ENCODE peak calls at places on chromosomes 16 and 17, in eight cellular contexts. One of them, this sample, is unnamed.
A peak's percentile ranks its signal among the peaks of the same experiment; 100 is the strongest.

GRCh38 chr17:10105513-10106001 is 92.8 kb downstream of the GAS7 start:
- DNase-seq in left lung: no peak
- DNase-seq in PC-3: no peak
- DNase-seq in sigmoid colon: peak; percentile 93
- DNase-seq in H1: no peak
- DNase-seq in heart right ventricle: peak; percentile 77
- DNase-seq in cardiac muscle cell: peak; percentile 80
- DNase-seq in right atrium auricular region: peak; percentile 94
- DNase-seq in this sample: no peak

GRCh38 chr17:79182176-79183160 is 107.8 kb downstream of the ENGASE start:
- DNase-seq in cardiac muscle cell: no peak
- DNase-seq in left lung: peak; percentile 63
- DNase-seq in PC-3: no peak
- DNase-seq in right atrium auricular region: no peak
- DNase-seq in sigmoid colon: no peak
- DNase-seq in heart right ventricle: no peak
- DNase-seq in H1: no peak
- DNase-seq in this sample: no peak

GRCh38 chr17:52170963-52171572 is 12.6 kb upstream of the CA10 start:
- DNase-seq in right atrium auricular region: no peak
- DNase-seq in left lung: no peak
- DNase-seq in cardiac muscle cell: peak; percentile 55
- DNase-seq in H1: no peak
- DNase-seq in sigmoid colon: no peak
- DNase-seq in PC-3: peak; percentile 64
- DNase-seq in heart right ventricle: no peak
- DNase-seq in this sample: no peak

GRCh38 chr17:2058521-2059124 is 3.7 kb downstream of the HIC1 start:
- DNase-seq in H1: no peak
- DNase-seq in left lung: peak; percentile 98
- DNase-seq in sigmoid colon: peak; percentile 92
- DNase-seq in cardiac muscle cell: peak; percentile 55
- DNase-seq in PC-3: no peak
- DNase-seq in heart right ventricle: peak; percentile 80
- DNase-seq in right atrium auricular region: no peak
- DNase-seq in this sample: peak; percentile 79

GRCh38 chr16:71628810-71629209 is 2.8 kb downstream of the MARVELD3 start:
- DNase-seq in cardiac muscle cell: no peak
- DNase-seq in H1: no peak
- DNase-seq in PC-3: peak; percentile 30
- DNase-seq in right atrium auricular region: no peak
- DNase-seq in heart right ventricle: no peak
- DNase-seq in sigmoid colon: no peak
- DNase-seq in left lung: no peak
- DNase-seq in this sample: no peak

GRCh38 chr17:11485336-11485735 is 112.9 kb upstream of the DNAH9 start:
- DNase-seq in heart right ventricle: no peak
- DNase-seq in sigmoid colon: no peak
- DNase-seq in H1: no peak
- DNase-seq in right atrium auricular region: peak; percentile 28
- DNase-seq in cardiac muscle cell: no peak
- DNase-seq in PC-3: no peak
- DNase-seq in left lung: no peak
- DNase-seq in this sample: no peak

GRCh38 chr16:11308493-11309283 is 27.6 kb upstream of the PRM1 start:
- DNase-seq in cardiac muscle cell: no peak
- DNase-seq in heart right ventricle: no peak
- DNase-seq in left lung: no peak
- DNase-seq in H1: no peak
- DNase-seq in sigmoid colon: no peak
- DNase-seq in right atrium auricular region: no peak
- DNase-seq in PC-3: no peak
- DNase-seq in this sample: peak; percentile 91

GRCh38 chr17:67020293-67020766 is 24.0 kb upstream of the CACNG1 start:
- DNase-seq in heart right ventricle: no peak
- DNase-seq in left lung: no peak
- DNase-seq in sigmoid colon: no peak
- DNase-seq in right atrium auricular region: no peak
- DNase-seq in cardiac muscle cell: no peak
- DNase-seq in PC-3: no peak
- DNase-seq in H1: no peak
- DNase-seq in this sample: no peak

GRCh38 chr17:30378191-30378796 is 433 bp upstream of the CPD start:
- DNase-seq in heart right ventricle: peak; percentile 15
- DNase-seq in H1: no peak
- DNase-seq in sigmoid colon: peak; percentile 73
- DNase-seq in right atrium auricular region: no peak
- DNase-seq in PC-3: no peak
- DNase-seq in cardiac muscle cell: peak; percentile 24
- DNase-seq in left lung: peak; percentile 86
- DNase-seq in this sample: peak; percentile 68

GRCh38 chr16:2429771-2430663 is 770 bp downstream of the CCNF start:
- DNase-seq in PC-3: peak; percentile 45
- DNase-seq in right atrium auricular region: no peak
- DNase-seq in H1: no peak
- DNase-seq in cardiac muscle cell: peak; percentile 36
- DNase-seq in sigmoid colon: no peak
- DNase-seq in heart right ventricle: no peak
- DNase-seq in left lung: no peak
- DNase-seq in this sample: no peak

DNA sequence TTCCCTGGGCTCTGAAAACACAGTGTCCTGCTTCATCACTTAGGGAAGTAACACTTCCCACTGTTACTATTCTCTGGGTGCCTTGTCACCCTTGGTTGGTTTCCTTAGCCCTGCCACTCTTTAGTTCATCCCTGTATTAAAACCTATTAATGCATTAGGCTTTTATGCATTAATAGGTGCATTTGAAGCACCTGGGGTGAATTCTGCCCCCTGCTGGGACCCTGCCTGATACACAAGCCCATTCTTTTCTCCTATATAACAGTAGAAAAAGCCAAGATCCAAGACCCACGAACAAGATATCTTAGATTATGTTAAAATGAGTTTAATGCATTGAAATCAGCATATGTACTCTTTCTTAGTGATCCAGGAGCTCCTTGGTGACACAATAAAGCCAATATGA is 235.7 kb downstream of the PMP22 start:
- DNase-seq in heart right ventricle: no peak
- DNase-seq in H1: no peak
- DNase-seq in left lung: no peak
- DNase-seq in sigmoid colon: no peak
- DNase-seq in PC-3: no peak
- DNase-seq in right atrium auricular region: no peak
- DNase-seq in cardiac muscle cell: no peak
- DNase-seq in this sample: no peak
- TF ChIP-seq CTCF in heart right ventricle: no peak
- TF ChIP-seq CTCF in H1: no peak
- TF ChIP-seq CTCF in left lung: no peak
- TF ChIP-seq CTCF in sigmoid colon: no peak
- TF ChIP-seq CTCF in PC-3: peak; percentile 31
- TF ChIP-seq CTCF in right atrium auricular region: no peak
- TF ChIP-seq CTCF in cardiac muscle cell: no peak
- TF ChIP-seq CTCF in this sample: no peak

DNA sequence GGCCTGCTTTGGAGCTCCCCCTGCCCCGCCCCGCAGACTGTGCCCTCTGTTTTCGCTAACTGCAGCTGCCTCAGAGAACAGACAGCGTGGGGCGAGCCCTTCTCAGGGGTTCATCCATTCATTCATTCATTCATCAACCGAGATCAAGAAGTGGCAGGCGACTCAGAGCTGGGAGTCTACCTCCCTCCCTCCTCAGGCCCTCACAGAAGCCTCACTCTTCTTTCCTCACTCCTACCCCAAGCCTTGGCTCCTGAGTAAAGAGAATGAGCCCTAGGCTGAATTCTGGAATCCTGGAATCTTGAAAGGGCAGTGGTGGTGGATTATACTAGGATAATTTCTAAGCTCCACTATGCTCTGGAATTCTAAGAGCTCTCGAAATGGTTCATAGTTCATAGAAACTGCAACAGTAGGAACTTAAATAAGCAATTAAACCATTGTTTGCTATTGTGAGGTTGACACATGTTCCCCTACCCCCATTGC is 2.3 kb upstream of the DLX3 start:
- DNase-seq in heart right ventricle: no peak
- DNase-seq in cardiac muscle cell: no peak
- DNase-seq in H1: no peak
- DNase-seq in right atrium auricular region: no peak
- DNase-seq in left lung: no peak
- DNase-seq in PC-3: peak; percentile 21
- DNase-seq in sigmoid colon: no peak
- DNase-seq in this sample: no peak
- H3K4me3 ChIP-seq in heart right ventricle: peak overlapping the region; percentile 36
- H3K4me3 ChIP-seq in cardiac muscle cell: no peak overlapping the region
- H3K4me3 ChIP-seq in H1: no peak overlapping the region
- H3K4me3 ChIP-seq in right atrium auricular region: peak overlapping the region; percentile 53
- H3K4me3 ChIP-seq in left lung: no peak overlapping the region
- H3K4me3 ChIP-seq in PC-3: peak overlapping the region; percentile 77
- H3K4me3 ChIP-seq in sigmoid colon: no peak overlapping the region
- H3K4me3 ChIP-seq in this sample: no peak overlapping the region

GRCh38 chr16:79587897-79588296 is 12.6 kb downstream of the MAF start:
- DNase-seq in sigmoid colon: no peak
- DNase-seq in PC-3: no peak
- DNase-seq in cardiac muscle cell: no peak
- DNase-seq in H1: no peak
- DNase-seq in left lung: no peak
- DNase-seq in heart right ventricle: no peak
- DNase-seq in right atrium auricular region: peak; percentile 53
- DNase-seq in this sample: no peak
- H3K27me3 ChIP-seq in sigmoid colon: no peaks in the 10 kb centered on the region
- H3K27me3 ChIP-seq in PC-3: peaks cover 30% of the 10 kb centered on the region
- H3K27me3 ChIP-seq in cardiac muscle cell: peaks cover 4% of the 10 kb centered on the region
- H3K27me3 ChIP-seq in H1: no peaks in the 10 kb centered on the region
- H3K27me3 ChIP-seq in left lung: peaks cover 30% of the 10 kb centered on the region
- H3K27me3 ChIP-seq in heart right ventricle: peaks cover 14% of the 10 kb centered on the region
- H3K27me3 ChIP-seq in right atrium auricular region: peaks cover 7% of the 10 kb centered on the region
- H3K27me3 ChIP-seq in this sample: no peaks in the 10 kb centered on the region

GRCh38 chr17:7889166-7889584 is 586 bp downstream of the CHD3 start:
- DNase-seq in PC-3: peak; percentile 84
- DNase-seq in sigmoid colon: peak; percentile 99
- DNase-seq in H1: no peak
- DNase-seq in left lung: peak; percentile 98
- DNase-seq in right atrium auricular region: peak; percentile 96
- DNase-seq in cardiac muscle cell: peak; percentile 88
- DNase-seq in heart right ventricle: peak; percentile 96
- DNase-seq in this sample: no peak
- TF ChIP-seq CTCF in PC-3: no peak
- TF ChIP-seq CTCF in sigmoid colon: peak; percentile 67
- TF ChIP-seq CTCF in H1: peak; percentile 40
- TF ChIP-seq CTCF in left lung: peak; percentile 65
- TF ChIP-seq CTCF in right atrium auricular region: no peak
- TF ChIP-seq CTCF in cardiac muscle cell: peak; percentile 47
- TF ChIP-seq CTCF in heart right ventricle: peak; percentile 24
- TF ChIP-seq CTCF in this sample: no peak

DNA sequence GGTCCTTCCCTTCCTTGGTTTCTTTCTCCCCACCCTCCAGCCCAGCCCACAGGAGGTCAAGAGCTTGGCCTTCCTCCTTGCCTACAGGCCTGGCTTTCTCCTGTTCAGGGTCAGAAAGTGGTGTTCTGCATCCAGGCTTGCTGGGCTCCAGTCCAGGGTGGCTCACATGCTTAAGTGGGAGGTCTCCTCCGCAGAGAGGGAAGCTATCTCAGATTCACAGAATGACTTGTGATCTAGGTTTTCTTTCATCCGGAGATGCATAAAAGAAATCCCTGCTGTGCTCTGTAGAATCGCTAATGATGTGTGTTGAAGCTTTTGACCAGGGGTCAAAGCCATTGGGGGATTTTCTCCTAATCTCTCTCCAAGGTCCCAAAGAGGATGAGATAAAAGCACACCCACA is 382.3 kb upstream of the EEF2KMT start:
- DNase-seq in sigmoid colon: no peak
- DNase-seq in left lung: no peak
- DNase-seq in heart right ventricle: no peak
- DNase-seq in cardiac muscle cell: no peak
- DNase-seq in right atrium auricular region: no peak
- DNase-seq in PC-3: no peak
- DNase-seq in H1: no peak
- DNase-seq in this sample: no peak
- H3K4me3 ChIP-seq in sigmoid colon: no peak overlapping the region
- H3K4me3 ChIP-seq in left lung: no peak overlapping the region
- H3K4me3 ChIP-seq in heart right ventricle: no peak overlapping the region
- H3K4me3 ChIP-seq in cardiac muscle cell: no peak overlapping the region
- H3K4me3 ChIP-seq in right atrium auricular region: no peak overlapping the region
- H3K4me3 ChIP-seq in PC-3: no peak overlapping the region
- H3K4me3 ChIP-seq in H1: no peak overlapping the region
- H3K4me3 ChIP-seq in this sample: no peak overlapping the region

DNA sequence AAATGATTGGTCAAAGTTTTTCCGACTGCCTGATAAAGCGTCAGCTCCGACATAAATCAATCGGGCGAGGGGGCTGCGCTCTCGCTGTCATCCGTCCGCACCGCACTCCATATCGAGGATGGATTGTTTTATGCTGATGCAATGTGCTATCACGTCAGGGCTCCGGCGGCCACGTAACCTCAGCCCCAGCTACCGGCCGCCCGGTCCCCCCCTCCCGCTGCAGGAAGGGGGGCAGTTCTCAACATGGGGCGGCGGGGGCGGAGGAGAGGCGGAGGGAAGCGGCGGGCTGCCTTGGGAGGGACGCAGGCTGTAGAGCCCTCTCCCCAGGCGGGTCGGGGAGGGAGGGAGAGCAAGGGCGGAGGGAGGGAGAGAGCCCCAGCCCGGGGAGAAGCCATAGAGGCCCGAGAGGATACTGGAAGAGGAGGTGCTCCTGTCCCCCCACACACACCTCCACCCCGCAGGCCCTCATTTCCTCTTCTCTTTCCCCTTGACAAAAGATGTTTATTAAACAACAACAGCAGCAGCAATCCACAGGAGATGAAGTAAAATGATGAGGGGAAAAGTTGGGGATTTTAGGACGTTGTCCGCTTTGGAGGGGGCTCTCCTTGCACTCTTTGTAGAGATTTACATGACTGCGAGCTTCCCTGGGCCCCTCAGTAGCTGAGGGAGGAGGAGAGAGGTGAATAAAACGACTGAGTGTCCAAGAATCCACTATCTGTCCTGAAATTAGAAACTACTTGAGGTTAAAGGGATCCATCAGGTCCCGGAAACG is 498 bp upstream of the HOXB9 start:
- DNase-seq in sigmoid colon: no peak
- DNase-seq in cardiac muscle cell: no peak
- DNase-seq in right atrium auricular region: no peak
- DNase-seq in left lung: no peak
- DNase-seq in heart right ventricle: no peak
- DNase-seq in H1: no peak
- DNase-seq in PC-3: peak; percentile 65
- DNase-seq in this sample: no peak
- H3K27me3 ChIP-seq in sigmoid colon: peaks cover 77% of the 10 kb centered on the region
- H3K27me3 ChIP-seq in cardiac muscle cell: peaks cover 100% of the 10 kb centered on the region
- H3K27me3 ChIP-seq in right atrium auricular region: peaks cover 88% of the 10 kb centered on the region
- H3K27me3 ChIP-seq in left lung: peaks cover 100% of the 10 kb centered on the region
- H3K27me3 ChIP-seq in heart right ventricle: peaks cover 100% of the 10 kb centered on the region
- H3K27me3 ChIP-seq in H1: peaks cover 100% of the 10 kb centered on the region
- H3K27me3 ChIP-seq in PC-3: peaks cover 69% of the 10 kb centered on the region
- H3K27me3 ChIP-seq in this sample: peaks cover 6% of the 10 kb centered on the region

DNA sequence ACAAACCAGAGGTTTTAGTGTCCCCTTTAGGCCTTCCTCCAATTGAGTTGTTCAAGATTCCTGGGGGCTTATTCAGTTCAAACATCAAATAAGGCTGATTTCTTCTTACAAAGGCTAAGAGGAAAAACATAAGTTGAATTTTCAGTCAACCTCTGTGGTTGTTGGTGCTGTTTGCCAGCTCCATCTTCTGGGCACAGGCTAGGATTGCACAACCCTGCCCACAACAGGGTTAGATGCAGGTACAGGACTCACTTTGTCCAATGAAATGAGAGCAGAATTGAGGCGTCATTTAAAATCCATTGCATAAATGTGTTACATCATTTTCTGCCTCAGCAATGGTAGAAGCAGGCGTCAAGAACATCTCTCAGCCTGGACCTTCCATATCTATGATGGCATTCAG is 173.3 kb downstream of the PMP22 start:
- DNase-seq in H1: no peak
- DNase-seq in left lung: no peak
- DNase-seq in PC-3: peak; percentile 53
- DNase-seq in cardiac muscle cell: no peak
- DNase-seq in heart right ventricle: no peak
- DNase-seq in right atrium auricular region: no peak
- DNase-seq in sigmoid colon: no peak
- DNase-seq in this sample: no peak
- TF ChIP-seq CTCF in H1: peak; percentile 71
- TF ChIP-seq CTCF in left lung: no peak
- TF ChIP-seq CTCF in PC-3: peak; percentile 71
- TF ChIP-seq CTCF in cardiac muscle cell: no peak
- TF ChIP-seq CTCF in heart right ventricle: no peak
- TF ChIP-seq CTCF in right atrium auricular region: no peak
- TF ChIP-seq CTCF in sigmoid colon: no peak
- TF ChIP-seq CTCF in this sample: peak; percentile 9

This sample was measured in GM06990.